ENCODE peak calls at places on chromosomes 3 and 15, in five cellular contexts. O is A549, F is H1, J is SK-N-SH, V is HepG2. X is an unnamed sample.

GRCh38 chr3:155424041-155424605 is 130.6 kb upstream of the STRIT1 start:
- DNase-seq in O (no peak), F (no peak), J (no peak), V (no peak), X (no peak)

GRCh38 chr3:138474163-138474562 is 39.7 kb downstream of the ESYT3 start:
- DNase-seq in O (no peak), F (no peak), J (no peak), V (no peak), X (no peak)

GRCh38 chr3:151501171-151501790 is 40.4 kb upstream of the IGSF10 start:
- DNase-seq in O (no peak), F (no peak), J (no peak), V (no peak), X (no peak)

GRCh38 chr3:152574461-152575079 is 260.4 kb upstream of the P2RY1 start:
- DNase-seq in O (peak), F (no peak), J (peak), V (peak), X (peak)

GRCh38 chr15:49817100-49817499 is 196.3 kb downstream of the DTWD1 start:
- DNase-seq in O (no peak), F (no peak), J (no peak), V (no peak), X (no peak)

GRCh38 chr3:111787556-111788463 is 71.3 kb upstream of the PHLDB2 start:
- DNase-seq in O (no peak), F (no peak), J (no peak), V (no peak), X (no peak)

GRCh38 chr3:56855856-56856538 is 54.2 kb upstream of the ARHGEF3 start:
- DNase-seq in O (no peak), F (peak), J (peak), V (peak), X (no peak)

GRCh38 chr3:25557641-25558040 is 107.1 kb downstream of the TOP2B start:
- DNase-seq in O (no peak), F (no peak), J (no peak), V (no peak), X (no peak)

GRCh38 chr15:50685976-50686467 is 575 bp downstream of the TRPM7 start:
- DNase-seq in O (peak), F (peak), J (peak), V (peak), X (peak)

GRCh38 chr15:26023691-26024090 is 160.6 kb upstream of the ATP10A start:
- DNase-seq in O (no peak), F (no peak), J (no peak), V (no peak), X (no peak)
- TF ChIP-seq CHD2 in O (no peak), F (no peak), J (no peak), V (no peak), X (no peak)

GRCh38 chr15:40364259-40364658 is 6.2 kb downstream of the DISP2 start:
- DNase-seq in O (no peak), F (no peak), J (no peak), V (no peak), X (no peak)

GRCh38 chr15:40366204-40367037 is 8.4 kb downstream of the DISP2 start:
- DNase-seq in O (no peak), F (no peak), J (no peak), V (no peak), X (no peak)

GRCh38 chr15:40363611-40364010 is 5.6 kb downstream of the DISP2 start:
- DNase-seq in O (no peak), F (no peak), J (no peak), V (no peak), X (no peak)

GRCh38 chr15:40365624-40366023 is 7.6 kb downstream of the DISP2 start:
- DNase-seq in O (no peak), F (no peak), J (no peak), V (no peak), X (no peak)

DNA sequence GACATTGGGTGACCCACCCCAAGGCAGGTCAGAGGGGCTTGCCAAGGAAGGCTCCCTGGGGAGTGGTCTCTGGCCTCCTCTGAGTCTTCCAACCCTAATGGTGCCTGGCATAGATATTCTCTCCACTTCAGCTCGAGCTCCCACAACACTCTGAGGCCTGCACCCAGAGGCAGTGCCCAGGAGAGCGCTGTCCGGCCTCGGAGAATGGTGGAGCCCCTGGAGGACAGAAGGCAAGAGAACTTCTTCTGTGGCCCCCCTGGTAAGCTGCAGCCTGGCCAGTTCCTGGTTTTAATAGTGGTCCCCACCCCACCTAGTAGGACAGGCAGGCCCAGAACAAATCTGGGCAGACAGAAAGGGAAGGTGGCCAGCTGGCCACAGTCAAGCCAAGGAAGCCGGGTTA is 7.0 kb downstream of the DISP2 start:
- DNase-seq in O (no peak), F (no peak), J (no peak), V (no peak), X (no peak)
- TF ChIP-seq CHD2 in O (no peak), F (no peak), J (no peak), V (no peak), X (no peak)

DNA sequence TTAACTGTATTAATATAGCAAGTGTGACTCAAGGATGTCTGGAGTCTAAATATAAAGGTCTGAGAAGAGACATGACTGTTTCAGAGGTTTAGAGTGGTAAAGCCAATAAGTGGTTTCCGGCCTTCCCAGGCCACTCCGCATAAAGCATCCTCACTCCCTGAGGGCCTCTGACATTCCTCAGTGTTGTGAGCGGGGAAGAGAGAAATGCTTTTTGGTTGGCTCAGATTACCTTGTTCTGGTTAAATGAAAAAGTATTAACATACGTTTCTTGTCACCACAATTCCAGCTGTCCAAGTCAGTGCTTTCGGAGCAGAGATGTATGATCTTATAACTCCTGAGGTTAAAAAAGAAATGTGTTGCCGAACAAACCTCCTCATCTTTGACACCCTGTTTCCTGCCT is 103.8 kb downstream of the RBMS3 start:
- DNase-seq in O (no peak), F (no peak), J (peak), V (no peak), X (no peak)
- TF ChIP-seq CHD2 in O (no peak), F (no peak), J (peak), V (no peak), X (no peak)

DNA sequence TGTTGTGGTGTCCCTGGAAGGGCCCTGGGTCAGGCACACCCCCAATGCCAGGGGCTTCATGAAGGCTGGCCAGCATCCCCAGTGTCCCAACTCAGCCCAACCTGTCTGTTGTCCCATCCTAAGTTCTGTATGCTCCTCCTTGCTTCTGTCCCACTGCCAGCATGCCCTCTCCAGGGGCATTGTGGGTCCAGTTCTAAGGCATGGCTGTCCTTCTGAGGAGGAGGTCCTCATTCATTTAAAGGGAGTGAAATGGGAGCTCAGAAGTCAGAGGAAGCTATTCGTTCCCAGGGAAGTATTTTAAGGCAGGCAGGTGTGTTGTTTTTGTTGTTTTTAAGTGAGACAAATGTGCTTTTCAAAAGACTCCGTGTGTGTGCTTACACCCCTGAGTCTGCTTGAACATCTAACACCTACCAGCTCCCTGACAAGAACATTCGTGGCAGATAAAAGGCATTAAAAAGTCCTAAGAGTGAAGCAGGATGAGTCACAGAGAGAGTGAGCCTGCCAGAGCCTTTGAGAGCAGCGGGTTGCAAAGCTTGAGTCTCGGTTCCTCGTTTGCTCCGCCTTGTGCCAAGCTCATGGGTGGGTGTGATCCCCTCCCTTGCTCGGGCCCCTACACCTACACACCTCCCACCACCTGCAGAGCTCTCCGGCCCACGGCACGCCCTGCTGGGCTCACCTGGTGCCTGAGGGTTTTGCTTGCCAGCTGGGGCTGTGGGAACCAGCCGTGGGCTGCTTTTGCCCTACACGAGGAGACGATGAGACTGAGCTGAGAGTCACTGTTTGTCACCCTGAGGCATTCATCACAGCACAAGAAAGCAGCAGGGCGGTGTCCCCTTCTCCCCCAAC is 183.4 kb upstream of the TOPAZ1 start:
- DNase-seq in O (no peak), F (no peak), J (no peak), V (no peak), X (peak)
- TF ChIP-seq CHD2 in O (no peak), F (no peak), J (no peak), V (no peak), X (peak)

GRCh38 chr15:72155021-72155621 is 36.9 kb downstream of the SENP8 start:
- DNase-seq in O (peak), F (no peak), J (peak), V (no peak), X (no peak)
- TF ChIP-seq CHD2 in O (no peak), F (no peak), J (no peak), V (no peak), X (no peak)

GRCh38 chr15:70237626-70238025 is 139.9 kb upstream of the TLE3 start:
- DNase-seq in O (no peak), F (no peak), J (no peak), V (no peak), X (no peak)
- TF ChIP-seq CHD2 in O (no peak), F (no peak), J (no peak), V (no peak), X (no peak)

GRCh38 chr3:164095279-164095678 is 983.0 kb downstream of the SI start:
- DNase-seq in O (no peak), F (no peak), J (no peak), V (no peak), X (no peak)
- TF ChIP-seq CHD2 in O (no peak), F (no peak), J (no peak), V (no peak), X (no peak)

X was measured in GM12878.